ENCODE peak calls at places on chromosomes 12 and 14, in eight cellular contexts. One of them, this sample, is unnamed.

GRCh38 chr12:101920906-101921305 is 43.5 kb downstream of the DRAM1 start:
- DNase-seq in left ventricle myocardium inferior: no peak
- DNase-seq in RWPE2: no peak
- DNase-seq in cardiac muscle cell: no peak
- DNase-seq in Peyer's patch: no peak
- DNase-seq in GM23248: peak; percentile 75
- DNase-seq in CD4-positive, alpha-beta T cell: no peak
- DNase-seq in RWPE1: no peak
- DNase-seq in this sample: no peak

GRCh38 chr14:103721334-103722120 is 5.9 kb downstream of the ZFYVE21 start:
- DNase-seq in GM23248: peak; percentile 84
- DNase-seq in RWPE2: no peak
- DNase-seq in cardiac muscle cell: no peak
- DNase-seq in Peyer's patch: no peak
- DNase-seq in CD4-positive, alpha-beta T cell: no peak
- DNase-seq in RWPE1: peak; percentile 66
- DNase-seq in left ventricle myocardium inferior: no peak
- DNase-seq in this sample: no peak

GRCh38 chr14:60768602-60769001 is 34.0 kb downstream of the MNAT1 start:
- DNase-seq in CD4-positive, alpha-beta T cell: no peak
- DNase-seq in cardiac muscle cell: no peak
- DNase-seq in left ventricle myocardium inferior: no peak
- DNase-seq in GM23248: peak; percentile 60
- DNase-seq in RWPE1: no peak
- DNase-seq in RWPE2: no peak
- DNase-seq in Peyer's patch: no peak
- DNase-seq in this sample: no peak

GRCh38 chr12:8065991-8066594 is at the start of gene C3AR1:
- DNase-seq in RWPE2: no peak
- DNase-seq in CD4-positive, alpha-beta T cell: peak; percentile 18
- DNase-seq in Peyer's patch: peak; percentile 79
- DNase-seq in GM23248: peak; percentile 70
- DNase-seq in RWPE1: no peak
- DNase-seq in left ventricle myocardium inferior: no peak
- DNase-seq in cardiac muscle cell: peak; percentile 73
- DNase-seq in this sample: no peak

GRCh38 chr14:55297611-55298323 is 26.5 kb downstream of the FBXO34 start:
- DNase-seq in RWPE1: peak; percentile 40
- DNase-seq in cardiac muscle cell: no peak
- DNase-seq in Peyer's patch: peak; percentile 71
- DNase-seq in GM23248: no peak
- DNase-seq in CD4-positive, alpha-beta T cell: peak; percentile 7
- DNase-seq in RWPE2: no peak
- DNase-seq in left ventricle myocardium inferior: no peak
- DNase-seq in this sample: no peak

GRCh38 chr14:55500219-55500701 is 59.8 kb upstream of the TBPL2 start:
- DNase-seq in left ventricle myocardium inferior: no peak
- DNase-seq in cardiac muscle cell: no peak
- DNase-seq in RWPE2: no peak
- DNase-seq in Peyer's patch: peak; percentile 49
- DNase-seq in RWPE1: no peak
- DNase-seq in GM23248: no peak
- DNase-seq in CD4-positive, alpha-beta T cell: no peak
- DNase-seq in this sample: no peak

GRCh38 chr14:53011053-53011462 is 60.2 kb upstream of the FERMT2 start:
- DNase-seq in cardiac muscle cell: peak; percentile 99
- DNase-seq in RWPE2: peak; percentile 79
- DNase-seq in left ventricle myocardium inferior: peak; percentile 76
- DNase-seq in CD4-positive, alpha-beta T cell: no peak
- DNase-seq in GM23248: peak; percentile 96
- DNase-seq in RWPE1: peak; percentile 83
- DNase-seq in Peyer's patch: peak; percentile 78
- DNase-seq in this sample: no peak

GRCh38 chr14:67749341-67750110 is 47.8 kb downstream of the RDH12 start:
- DNase-seq in cardiac muscle cell: peak; percentile 30
- DNase-seq in RWPE1: no peak
- DNase-seq in left ventricle myocardium inferior: no peak
- DNase-seq in GM23248: no peak
- DNase-seq in Peyer's patch: no peak
- DNase-seq in CD4-positive, alpha-beta T cell: no peak
- DNase-seq in RWPE2: no peak
- DNase-seq in this sample: no peak

GRCh38 chr14:52146504-52146903 is 77.6 kb upstream of the NID2 start:
- DNase-seq in CD4-positive, alpha-beta T cell: no peak
- DNase-seq in GM23248: peak; percentile 21
- DNase-seq in Peyer's patch: no peak
- DNase-seq in RWPE1: no peak
- DNase-seq in RWPE2: no peak
- DNase-seq in cardiac muscle cell: no peak
- DNase-seq in left ventricle myocardium inferior: no peak
- DNase-seq in this sample: no peak

GRCh38 chr12:48966177-48966890 is 5.2 kb downstream of the WNT10B start:
- DNase-seq in cardiac muscle cell: no peak
- DNase-seq in left ventricle myocardium inferior: no peak
- DNase-seq in Peyer's patch: no peak
- DNase-seq in GM23248: no peak
- DNase-seq in RWPE1: no peak
- DNase-seq in CD4-positive, alpha-beta T cell: no peak
- DNase-seq in RWPE2: no peak
- DNase-seq in this sample: no peak

GRCh38 chr12:1918875-1919236 is 404 bp upstream of the CACNA2D4 start:
- DNase-seq in Peyer's patch: peak; percentile 45
- DNase-seq in GM23248: no peak
- DNase-seq in RWPE1: no peak
- DNase-seq in left ventricle myocardium inferior: no peak
- DNase-seq in CD4-positive, alpha-beta T cell: no peak
- DNase-seq in RWPE2: no peak
- DNase-seq in cardiac muscle cell: no peak
- DNase-seq in this sample: no peak

GRCh38 chr14:58560208-58560607 is 77.6 kb upstream of the DACT1 start:
- DNase-seq in left ventricle myocardium inferior: no peak
- DNase-seq in GM23248: peak; percentile 51
- DNase-seq in Peyer's patch: no peak
- DNase-seq in RWPE1: no peak
- DNase-seq in RWPE2: no peak
- DNase-seq in CD4-positive, alpha-beta T cell: no peak
- DNase-seq in cardiac muscle cell: peak; percentile 75
- DNase-seq in this sample: no peak

GRCh38 chr12:88570103-88570502 is 10.2 kb downstream of the KITLG start:
- DNase-seq in cardiac muscle cell: peak; percentile 59
- DNase-seq in CD4-positive, alpha-beta T cell: no peak
- DNase-seq in RWPE1: no peak
- DNase-seq in RWPE2: no peak
- DNase-seq in GM23248: peak; percentile 75
- DNase-seq in left ventricle myocardium inferior: no peak
- DNase-seq in Peyer's patch: no peak
- DNase-seq in this sample: no peak

GRCh38 chr12:92524489-92524888 is 178.3 kb upstream of the PLEKHG7 start:
- DNase-seq in RWPE1: no peak
- DNase-seq in GM23248: no peak
- DNase-seq in CD4-positive, alpha-beta T cell: no peak
- DNase-seq in Peyer's patch: no peak
- DNase-seq in left ventricle myocardium inferior: no peak
- DNase-seq in cardiac muscle cell: no peak
- DNase-seq in RWPE2: no peak
- DNase-seq in this sample: no peak

GRCh38 chr14:53183611-53184010 is 30.5 kb upstream of the DDHD1 start:
- DNase-seq in left ventricle myocardium inferior: no peak
- DNase-seq in GM23248: peak; percentile 33
- DNase-seq in RWPE1: no peak
- DNase-seq in RWPE2: no peak
- DNase-seq in cardiac muscle cell: peak; percentile 43
- DNase-seq in CD4-positive, alpha-beta T cell: no peak
- DNase-seq in Peyer's patch: no peak
- DNase-seq in this sample: no peak

GRCh38 chr12:132456186-132456943 is 33.6 kb upstream of the FBRSL1 start:
- DNase-seq in CD4-positive, alpha-beta T cell: no peak
- DNase-seq in Peyer's patch: no peak
- DNase-seq in GM23248: no peak
- DNase-seq in left ventricle myocardium inferior: no peak
- DNase-seq in RWPE1: no peak
- DNase-seq in cardiac muscle cell: no peak
- DNase-seq in RWPE2: no peak
- DNase-seq in this sample: no peak

GRCh38 chr12:114902665-114903393 is 218.9 kb upstream of the TBX3 start:
- DNase-seq in cardiac muscle cell: peak; percentile 68
- DNase-seq in RWPE2: no peak
- DNase-seq in GM23248: peak; percentile 87
- DNase-seq in RWPE1: no peak
- DNase-seq in left ventricle myocardium inferior: no peak
- DNase-seq in Peyer's patch: no peak
- DNase-seq in CD4-positive, alpha-beta T cell: no peak
- DNase-seq in this sample: no peak

GRCh38 chr12:18422849-18423248 is 161.5 kb downstream of the PIK3C2G start:
- DNase-seq in RWPE1: no peak
- DNase-seq in CD4-positive, alpha-beta T cell: no peak
- DNase-seq in GM23248: peak; percentile 81
- DNase-seq in left ventricle myocardium inferior: no peak
- DNase-seq in cardiac muscle cell: no peak
- DNase-seq in Peyer's patch: no peak
- DNase-seq in RWPE2: no peak
- DNase-seq in this sample: no peak

GRCh38 chr14:71321556-71322315 is 414.5 kb downstream of the PCNX1 start:
- DNase-seq in CD4-positive, alpha-beta T cell: no peak
- DNase-seq in RWPE1: peak; percentile 76
- DNase-seq in Peyer's patch: no peak
- DNase-seq in GM23248: peak; percentile 84
- DNase-seq in cardiac muscle cell: peak; percentile 60
- DNase-seq in left ventricle myocardium inferior: no peak
- DNase-seq in RWPE2: no peak
- DNase-seq in this sample: no peak

GRCh38 chr12:105256011-105256410 is 20.0 kb upstream of the APPL2 start:
- DNase-seq in Peyer's patch: no peak
- DNase-seq in cardiac muscle cell: no peak
- DNase-seq in RWPE1: no peak
- DNase-seq in left ventricle myocardium inferior: no peak
- DNase-seq in GM23248: peak; percentile 31
- DNase-seq in RWPE2: no peak
- DNase-seq in CD4-positive, alpha-beta T cell: no peak
- DNase-seq in this sample: no peak

GRCh38 chr14:56659361-56659760 is 79.8 kb downstream of the TMEM260 start:
- DNase-seq in left ventricle myocardium inferior: no peak
- DNase-seq in cardiac muscle cell: no peak
- DNase-seq in RWPE2: no peak
- DNase-seq in Peyer's patch: no peak
- DNase-seq in GM23248: no peak
- DNase-seq in CD4-positive, alpha-beta T cell: no peak
- DNase-seq in RWPE1: no peak
- DNase-seq in this sample: no peak

DNA sequence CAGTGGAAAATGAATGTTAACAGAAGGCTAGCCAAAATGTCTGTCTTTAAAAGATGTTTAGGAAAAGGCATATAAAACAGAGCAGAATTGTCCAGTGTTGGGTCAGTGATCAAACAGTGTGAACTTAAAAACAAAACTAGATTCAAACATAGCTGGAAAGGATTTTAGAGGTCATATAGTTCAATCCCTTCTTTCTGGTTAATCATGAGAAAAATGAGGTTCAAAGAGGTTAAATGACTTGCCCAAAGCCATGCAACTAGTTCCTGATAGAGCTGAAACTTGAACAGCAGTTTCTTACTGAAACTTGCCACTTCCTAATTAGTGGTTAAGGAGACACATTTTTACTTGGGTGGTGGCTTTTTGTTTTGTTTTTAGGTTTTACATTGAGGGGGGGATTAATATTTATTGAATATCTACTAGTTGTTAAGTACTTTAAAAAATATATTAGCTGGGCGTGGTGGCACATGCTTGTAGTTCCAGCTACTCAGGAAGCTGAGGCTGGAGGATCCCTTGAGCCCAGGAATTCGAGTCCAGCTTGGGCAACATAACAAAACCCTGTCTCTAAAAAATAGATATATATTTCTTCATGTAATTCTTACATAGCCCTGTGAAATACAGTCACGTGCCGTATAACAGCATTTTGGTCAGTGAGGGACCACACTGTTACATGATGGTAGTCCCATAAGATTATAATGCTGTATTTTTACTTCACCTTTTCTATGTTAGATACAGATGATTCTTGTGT is 20.4 kb downstream of the ACVR1B start:
- DNase-seq in left ventricle myocardium inferior: no peak
- DNase-seq in RWPE1: no peak
- DNase-seq in GM23248: no peak
- DNase-seq in cardiac muscle cell: peak; percentile 55
- DNase-seq in RWPE2: no peak
- DNase-seq in CD4-positive, alpha-beta T cell: no peak
- DNase-seq in Peyer's patch: no peak
- DNase-seq in this sample: no peak
- H3K27ac ChIP-seq in left ventricle myocardium inferior: no peak overlapping the region
- H3K27ac ChIP-seq in RWPE1: no peak overlapping the region
- H3K27ac ChIP-seq in GM23248: peak overlapping the region; percentile 87
- H3K27ac ChIP-seq in cardiac muscle cell: peak overlapping the region; percentile 77
- H3K27ac ChIP-seq in RWPE2: peak overlapping the region; percentile 78
- H3K27ac ChIP-seq in CD4-positive, alpha-beta T cell: peak overlapping the region; percentile 58
- H3K27ac ChIP-seq in Peyer's patch: no peak overlapping the region
- H3K27ac ChIP-seq in this sample: peak overlapping the region; percentile 18

DNA sequence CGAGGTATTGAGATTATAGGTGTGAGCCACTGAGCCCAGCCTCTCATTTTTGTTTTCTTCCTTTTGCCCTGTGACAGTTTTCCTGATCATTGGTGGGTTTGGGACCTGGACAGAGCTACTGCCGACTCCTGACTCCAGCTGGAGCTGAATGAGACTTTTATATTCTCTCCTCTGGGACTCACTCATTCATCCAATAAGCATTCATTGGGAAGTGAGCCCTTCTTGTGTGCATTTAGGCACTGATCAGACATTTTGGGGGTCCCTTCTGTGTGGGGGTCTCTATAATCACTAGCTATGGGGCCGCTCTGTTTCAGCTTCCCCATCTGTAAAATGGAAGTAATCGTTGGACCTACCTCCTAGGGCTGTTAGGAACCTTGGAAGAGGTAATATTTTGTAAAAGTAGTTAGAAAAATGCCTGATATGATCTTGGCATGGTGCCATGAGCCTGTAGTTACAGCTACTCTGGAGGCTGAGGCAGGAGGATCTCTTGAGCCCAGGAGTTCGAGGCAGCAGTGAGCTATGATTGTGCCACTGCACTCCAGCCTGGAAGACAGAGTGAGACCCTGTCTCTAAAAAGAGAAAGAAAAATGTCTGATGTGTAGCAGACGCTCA is 7.2 kb downstream of the SH2B3 start:
- DNase-seq in RWPE1: no peak
- DNase-seq in left ventricle myocardium inferior: no peak
- DNase-seq in cardiac muscle cell: no peak
- DNase-seq in GM23248: peak; percentile 45
- DNase-seq in Peyer's patch: no peak
- DNase-seq in RWPE2: no peak
- DNase-seq in CD4-positive, alpha-beta T cell: no peak
- DNase-seq in this sample: no peak
- H3K27ac ChIP-seq in RWPE1: peak overlapping the region; percentile 69
- H3K27ac ChIP-seq in left ventricle myocardium inferior: peak overlapping the region; percentile 97
- H3K27ac ChIP-seq in cardiac muscle cell: peak overlapping the region; percentile 82
- H3K27ac ChIP-seq in GM23248: peak overlapping the region; percentile 84
- H3K27ac ChIP-seq in Peyer's patch: peak overlapping the region; percentile 93
- H3K27ac ChIP-seq in RWPE2: peak overlapping the region; percentile 79
- H3K27ac ChIP-seq in CD4-positive, alpha-beta T cell: peak overlapping the region; percentile 39
- H3K27ac ChIP-seq in this sample: peak overlapping the region; percentile 83

GRCh38 chr12:51898506-51898905 is 8.8 kb upstream of the ACVRL1 start:
- DNase-seq in Peyer's patch: peak; percentile 28
- DNase-seq in left ventricle myocardium inferior: no peak
- DNase-seq in RWPE2: peak; percentile 6
- DNase-seq in RWPE1: no peak
- DNase-seq in GM23248: no peak
- DNase-seq in cardiac muscle cell: no peak
- DNase-seq in CD4-positive, alpha-beta T cell: no peak
- DNase-seq in this sample: no peak
- H3K27ac ChIP-seq in Peyer's patch: no peak overlapping the region
- H3K27ac ChIP-seq in left ventricle myocardium inferior: peak overlapping the region; percentile 89
- H3K27ac ChIP-seq in RWPE2: no peak overlapping the region
- H3K27ac ChIP-seq in RWPE1: no peak overlapping the region
- H3K27ac ChIP-seq in GM23248: peak overlapping the region; percentile 32
- H3K27ac ChIP-seq in cardiac muscle cell: no peak overlapping the region
- H3K27ac ChIP-seq in CD4-positive, alpha-beta T cell: no peak overlapping the region
- H3K27ac ChIP-seq in this sample: no peak overlapping the region

GRCh38 chr12:121888478-121889266 is at the start of gene PSMD9:
- DNase-seq in cardiac muscle cell: peak; percentile 99
- DNase-seq in Peyer's patch: peak; percentile 99
- DNase-seq in RWPE2: peak; percentile 98
- DNase-seq in left ventricle myocardium inferior: peak; percentile 98
- DNase-seq in GM23248: peak; percentile 99
- DNase-seq in RWPE1: peak; percentile 97
- DNase-seq in CD4-positive, alpha-beta T cell: peak; percentile 97
- DNase-seq in this sample: peak; percentile 94
- H3K27ac ChIP-seq in cardiac muscle cell: peak within 1 kb of the TSS; percentile 82
- H3K27ac ChIP-seq in Peyer's patch: peak within 1 kb of the TSS; percentile 91
- H3K27ac ChIP-seq in RWPE2: peak within 1 kb of the TSS; percentile 62
- H3K27ac ChIP-seq in left ventricle myocardium inferior: peak within 1 kb of the TSS; percentile 97
- H3K27ac ChIP-seq in GM23248: peak within 1 kb of the TSS; percentile 96
- H3K27ac ChIP-seq in RWPE1: peak within 1 kb of the TSS; percentile 92
- H3K27ac ChIP-seq in CD4-positive, alpha-beta T cell: peak within 1 kb of the TSS; percentile 86
- H3K27ac ChIP-seq in this sample: peak within 1 kb of the TSS; percentile 81

This sample was measured in substantia nigra.